ENCODE peak calls at places on chromosomes 13 and 19, in five cellular contexts. R is right lobe of liver, T is uterus, H is neural crest cell, S is psoas muscle. O is an unnamed sample.

GRCh38 chr13:113589251-113589960 is 4.9 kb downstream of the TFDP1 start:
- DNase-seq in T (peak; percentile 4), S (peak; percentile 31), R (no peak), H (no peak), O (no peak)

GRCh38 chr13:49436890-49437289 is 7.0 kb downstream of the CAB39L start:
- DNase-seq in S (peak; percentile 67), H (no peak), R (no peak), T (peak; percentile 48), O (peak; percentile 35)

GRCh38 chr19:33125929-33126388 is 6.0 kb upstream of the WDR88 start:
- DNase-seq in R (no peak), H (peak; percentile 41), T (peak; percentile 40), S (peak; percentile 61), O (no peak)

GRCh38 chr13:101325423-101325822 is 90.9 kb downstream of the NALCN start:
- DNase-seq in T (no peak), R (no peak), H (no peak), S (no peak), O (no peak)

GRCh38 chr13:108960006-108960405 is 330.6 kb downstream of the MYO16 start:
- DNase-seq in S (no peak), T (no peak), H (no peak), R (no peak), O (no peak)

GRCh38 chr19:32041681-32042292 is 303.6 kb upstream of the ZNF507 start:
- DNase-seq in R (no peak), T (peak; percentile 60), S (no peak), H (peak; percentile 62), O (no peak)

GRCh38 chr19:19155495-19156219 is 14.4 kb downstream of the MEF2B start:
- DNase-seq in H (no peak), R (no peak), S (no peak), T (no peak), O (no peak)

GRCh38 chr13:66635526-66635925 is 594.6 kb downstream of the PCDH9 start:
- DNase-seq in T (no peak), S (no peak), R (no peak), H (no peak), O (no peak)

GRCh38 chr13:23692816-23693215 is 122.6 kb downstream of the TNFRSF19 start:
- DNase-seq in T (no peak), H (no peak), R (no peak), S (no peak), O (no peak)

GRCh38 chr19:39211731-39212376 is 7.8 kb upstream of the SYCN start:
- DNase-seq in S (no peak), T (no peak), H (no peak), R (no peak), O (no peak)

GRCh38 chr19:3656073-3656746 is 29.6 kb upstream of the CACTIN start:
- DNase-seq in H (no peak), R (no peak), S (no peak), T (no peak), O (no peak)

GRCh38 chr19:18173572-18174294 is at the start of gene IFI30:
- DNase-seq in R (peak; percentile 94), S (peak; percentile 82), T (peak; percentile 76), H (no peak), O (no peak)

GRCh38 chr13:74158606-74159352 is 24.6 kb upstream of the KLF12 start:
- DNase-seq in T (no peak), H (no peak), S (no peak), R (no peak), O (no peak)

GRCh38 chr13:73870970-73871935 is 263.0 kb downstream of the KLF12 start:
- DNase-seq in R (no peak), H (no peak), S (no peak), T (peak; percentile 22), O (peak; percentile 30)

GRCh38 chr19:21130097-21130775 is 11.6 kb upstream of the ZNF431 start:
- DNase-seq in T (no peak), R (no peak), H (no peak), S (no peak), O (no peak)

GRCh38 chr13:43085545-43085944 is 62.2 kb downstream of the DNAJC15 start:
- DNase-seq in S (no peak), R (no peak), H (no peak), T (no peak), O (no peak)

GRCh38 chr19:49120868-49121267 is 1.5 kb downstream of the PPFIA3 start:
- DNase-seq in R (no peak), H (no peak), S (no peak), T (no peak), O (no peak)

GRCh38 chr13:95603887-95604533 is 40.5 kb downstream of the DZIP1 start:
- DNase-seq in R (peak; percentile 89), H (no peak), T (no peak), S (no peak), O (no peak)

GRCh38 chr13:21986602-21987001 is 315.7 kb downstream of the FGF9 start:
- DNase-seq in R (no peak), H (no peak), T (peak; percentile 76), S (peak; percentile 76), O (no peak)

GRCh38 chr19:35247526-35248309 is 1.1 kb upstream of the LSR start:
- DNase-seq in S (no peak), R (peak; percentile 93), H (no peak), T (no peak), O (no peak)

GRCh38 chr19:15464394-15465385 is at the start of gene RASAL3:
- DNase-seq in S (peak; percentile 57), R (no peak), H (no peak), T (no peak), O (no peak)

GRCh38 chr19:47357788-47358680 is 8.9 kb downstream of the DHX34 start:
- DNase-seq in T (no peak), H (no peak), R (no peak), S (no peak), O (no peak)
- TF ChIP-seq CTCF in T (no peak), H (peak; percentile 31), R (no peak), S (no peak), O (no peak)

DNA sequence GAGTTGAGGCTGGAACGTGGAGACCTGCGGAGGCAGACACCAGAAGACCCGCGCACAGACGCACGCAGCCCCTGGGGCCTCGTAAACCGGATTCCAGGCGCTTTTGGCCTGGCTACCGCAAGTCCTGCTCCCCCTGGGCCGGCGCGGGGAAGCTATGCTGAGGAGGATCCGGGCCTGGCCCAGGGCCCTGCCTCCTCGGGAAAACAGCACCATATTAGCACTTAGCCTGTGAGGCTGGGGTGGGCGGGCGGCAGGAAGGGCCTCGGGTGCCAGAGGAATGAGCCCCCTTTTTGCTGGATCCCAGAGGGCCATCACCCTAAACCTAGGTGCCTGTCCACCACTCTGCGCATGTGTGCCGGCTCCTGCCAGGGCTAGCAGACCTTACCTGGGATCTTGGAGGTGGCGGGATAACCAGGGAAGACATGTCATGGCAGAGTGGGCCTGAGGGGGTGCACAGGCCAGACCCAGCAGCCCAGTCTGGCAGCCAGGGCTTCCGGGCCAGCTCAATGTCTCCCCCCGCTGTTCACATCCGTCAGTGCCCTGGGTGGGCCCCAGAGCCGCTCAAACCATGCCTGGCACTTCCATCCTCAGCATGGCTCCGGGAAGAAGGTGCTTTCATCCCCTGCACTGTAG is 7.3 kb downstream of the ELOF1 start:
- DNase-seq in T (peak; percentile 76), H (no peak), S (no peak), R (no peak), O (no peak)
- TF ChIP-seq CTCF in T (peak; percentile 39), H (peak; percentile 50), S (peak; percentile 15), R (peak; percentile 14), O (peak; percentile 24)

DNA sequence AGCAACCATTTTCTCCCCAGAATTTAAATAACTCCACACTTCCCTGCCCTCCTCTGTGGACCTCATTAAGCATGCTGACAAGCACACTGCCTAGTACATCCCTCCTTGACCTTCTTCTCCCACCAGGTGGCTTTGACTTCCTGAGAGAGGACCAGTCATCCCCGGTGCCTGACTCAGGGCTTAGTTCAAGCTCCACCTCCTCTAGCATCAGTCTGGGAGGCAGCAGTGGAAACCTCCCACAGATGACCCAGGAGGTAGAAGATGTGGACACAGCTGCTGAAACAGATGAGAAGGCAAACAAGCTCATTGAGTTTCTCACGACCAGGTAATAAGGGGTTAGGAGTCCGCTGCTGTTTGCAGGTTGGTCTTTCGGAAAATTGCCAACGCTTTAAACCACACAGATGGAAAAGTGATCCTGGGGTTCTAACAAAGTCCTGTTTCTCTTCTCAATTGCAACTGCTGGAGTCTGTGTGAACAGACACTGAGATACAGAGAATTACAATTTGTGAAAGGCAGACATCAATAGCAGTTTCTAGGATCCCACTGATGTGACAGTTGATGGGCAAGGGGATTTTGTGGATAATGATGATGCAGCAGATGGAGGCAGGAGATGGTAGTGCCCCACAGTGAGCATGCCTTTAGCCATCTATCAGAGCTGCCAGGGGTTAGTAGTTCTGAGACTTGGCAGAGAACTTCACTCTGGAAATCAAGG is 86.7 kb downstream of the ZAR1L start:
- DNase-seq in H (no peak), T (no peak), S (no peak), R (no peak), O (no peak)
- TF ChIP-seq CTCF in H (no peak), T (no peak), S (no peak), R (no peak), O (no peak)

GRCh38 chr19:36973021-36973843 is 57.1 kb downstream of the ZNF568 start:
- DNase-seq in R (peak; percentile 90), S (peak; percentile 87), T (peak; percentile 79), H (no peak), O (peak; percentile 34)

GRCh38 chr19:36973844-36974195 is 57.7 kb downstream of the ZNF568 start:
- DNase-seq in T (no peak), S (no peak), R (no peak), H (no peak), O (no peak)

GRCh38 chr19:36972594-36972993 is 56.5 kb downstream of the ZNF568 start:
- DNase-seq in R (peak; percentile 52), S (no peak), H (no peak), T (peak; percentile 17), O (no peak)
- TF ChIP-seq CTCF in R (no peak), S (no peak), H (no peak), T (no peak), O (no peak)

GRCh38 chr19:46297700-46298476 is 1.0 kb downstream of the HIF3A start:
- DNase-seq in H (no peak), R (peak; percentile 59), S (peak; percentile 91), T (peak; percentile 84), O (no peak)
- TF ChIP-seq CTCF in H (no peak), R (peak; percentile 13), S (peak; percentile 11), T (no peak), O (no peak)

DNA sequence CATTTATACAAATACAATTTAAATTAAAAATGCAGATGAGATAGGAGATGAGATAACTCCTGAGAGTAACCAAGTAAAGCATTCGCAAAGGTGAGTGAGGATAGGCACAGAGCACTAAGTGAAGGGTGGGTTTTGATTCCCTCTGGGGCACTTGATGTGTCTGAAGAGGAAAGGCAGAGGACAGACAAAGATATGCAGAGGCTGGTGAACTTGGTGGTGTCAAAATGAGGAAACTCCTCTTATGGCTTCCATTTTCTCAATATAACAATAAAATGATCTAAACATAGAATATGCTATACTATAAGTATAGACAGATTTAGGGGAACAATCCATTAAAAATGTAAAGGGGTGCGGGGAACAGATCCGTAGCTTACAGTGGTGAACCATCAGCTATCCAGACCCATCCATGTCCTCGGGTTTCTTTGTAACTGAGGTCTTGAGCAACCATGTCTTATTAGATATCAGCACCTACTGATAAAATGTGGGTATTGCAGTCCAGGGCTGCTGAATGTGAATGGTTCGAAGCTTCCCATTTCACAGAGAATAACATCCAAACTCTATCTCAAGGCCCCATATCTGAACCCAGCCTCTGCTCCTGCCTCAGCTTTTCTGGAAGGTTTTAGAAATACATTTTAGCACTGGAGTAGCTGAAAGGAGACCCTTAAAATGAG is 73.9 kb upstream of the SLC10A2 start:
- DNase-seq in H (no peak), T (no peak), R (no peak), S (no peak), O (no peak)
- TF ChIP-seq CTCF in H (peak; percentile 61), T (no peak), R (peak; percentile 54), S (peak; percentile 44), O (no peak)

GRCh38 chr19:11453468-11454341 is 18.3 kb downstream of the PRKCSH start:
- DNase-seq in T (no peak), S (no peak), H (no peak), R (no peak), O (no peak)
- TF ChIP-seq CTCF in T (no peak), S (peak; percentile 22), H (peak; percentile 52), R (no peak), O (peak; percentile 31)